ENCODE peak calls at places on chromosomes 7 and 10, in four cellular contexts. One of them, this sample, is unnamed.

GRCh38 chr7:85829817-85830432 is 643.1 kb upstream of the SEMA3D start:
- DNase-seq in WTC11: no peak
- DNase-seq in activated T-cell treated with anti-CD3 and anti-CD28 coated beads, Interleukin-2, amount 50 U/mL, for 72 hours: no peak
- DNase-seq in T-helper 2 cell: no peak
- DNase-seq in this sample: no peak

GRCh38 chr10:124898493-124898892 is 43.4 kb upstream of the ZRANB1 start:
- DNase-seq in WTC11: peak; percentile 25
- DNase-seq in activated T-cell treated with anti-CD3 and anti-CD28 coated beads, Interleukin-2, amount 50 U/mL, for 72 hours: no peak
- DNase-seq in T-helper 2 cell: no peak
- DNase-seq in this sample: no peak

GRCh38 chr7:34061175-34061574 is 155.8 kb downstream of the BMPER start:
- DNase-seq in WTC11: no peak
- DNase-seq in activated T-cell treated with anti-CD3 and anti-CD28 coated beads, Interleukin-2, amount 50 U/mL, for 72 hours: no peak
- DNase-seq in T-helper 2 cell: no peak
- DNase-seq in this sample: no peak

GRCh38 chr10:71466330-71466729 is 69.6 kb downstream of the CDH23 start:
- DNase-seq in WTC11: no peak
- DNase-seq in activated T-cell treated with anti-CD3 and anti-CD28 coated beads, Interleukin-2, amount 50 U/mL, for 72 hours: no peak
- DNase-seq in T-helper 2 cell: no peak
- DNase-seq in this sample: no peak

GRCh38 chr7:158760936-158761335 is 56.3 kb upstream of the NCAPG2 start:
- DNase-seq in WTC11: no peak
- DNase-seq in activated T-cell treated with anti-CD3 and anti-CD28 coated beads, Interleukin-2, amount 50 U/mL, for 72 hours: peak; percentile 13
- DNase-seq in T-helper 2 cell: no peak
- DNase-seq in this sample: no peak

GRCh38 chr7:31688347-31688746 is 1.3 kb downstream of the PPP1R17 start:
- DNase-seq in WTC11: no peak
- DNase-seq in activated T-cell treated with anti-CD3 and anti-CD28 coated beads, Interleukin-2, amount 50 U/mL, for 72 hours: no peak
- DNase-seq in T-helper 2 cell: no peak
- DNase-seq in this sample: no peak

GRCh38 chr7:6545398-6546126 is 5.7 kb downstream of the GRID2IP start:
- DNase-seq in WTC11: no peak
- DNase-seq in activated T-cell treated with anti-CD3 and anti-CD28 coated beads, Interleukin-2, amount 50 U/mL, for 72 hours: no peak
- DNase-seq in T-helper 2 cell: no peak
- DNase-seq in this sample: no peak

GRCh38 chr10:33441561-33441960 is 107.1 kb upstream of the NRP1 start:
- DNase-seq in WTC11: no peak
- DNase-seq in activated T-cell treated with anti-CD3 and anti-CD28 coated beads, Interleukin-2, amount 50 U/mL, for 72 hours: no peak
- DNase-seq in T-helper 2 cell: no peak
- DNase-seq in this sample: no peak

GRCh38 chr7:151406886-151407583 is 2.8 kb downstream of the WDR86 start:
- DNase-seq in WTC11: no peak
- DNase-seq in activated T-cell treated with anti-CD3 and anti-CD28 coated beads, Interleukin-2, amount 50 U/mL, for 72 hours: no peak
- DNase-seq in T-helper 2 cell: no peak
- DNase-seq in this sample: no peak

GRCh38 chr10:98577578-98577977 is 130.8 kb upstream of the HPS1 start:
- DNase-seq in WTC11: no peak
- DNase-seq in activated T-cell treated with anti-CD3 and anti-CD28 coated beads, Interleukin-2, amount 50 U/mL, for 72 hours: no peak
- DNase-seq in T-helper 2 cell: no peak
- DNase-seq in this sample: no peak

GRCh38 chr10:21526184-21526951 is 886 bp upstream of the SKIDA1 start:
- DNase-seq in WTC11: peak; percentile 68
- DNase-seq in activated T-cell treated with anti-CD3 and anti-CD28 coated beads, Interleukin-2, amount 50 U/mL, for 72 hours: peak; percentile 61
- DNase-seq in T-helper 2 cell: peak; percentile 65
- DNase-seq in this sample: peak; percentile 84

GRCh38 chr7:81600608-81601007 is 169.2 kb downstream of the HGF start:
- DNase-seq in WTC11: no peak
- DNase-seq in activated T-cell treated with anti-CD3 and anti-CD28 coated beads, Interleukin-2, amount 50 U/mL, for 72 hours: no peak
- DNase-seq in T-helper 2 cell: no peak
- DNase-seq in this sample: no peak

GRCh38 chr7:155291729-155292128 is 5.9 kb upstream of the INSIG1 start:
- DNase-seq in WTC11: no peak
- DNase-seq in activated T-cell treated with anti-CD3 and anti-CD28 coated beads, Interleukin-2, amount 50 U/mL, for 72 hours: no peak
- DNase-seq in T-helper 2 cell: no peak
- DNase-seq in this sample: no peak

GRCh38 chr7:138866353-138866752 is 68.4 kb upstream of the ATP6V0A4 start:
- DNase-seq in WTC11: no peak
- DNase-seq in activated T-cell treated with anti-CD3 and anti-CD28 coated beads, Interleukin-2, amount 50 U/mL, for 72 hours: no peak
- DNase-seq in T-helper 2 cell: no peak
- DNase-seq in this sample: no peak

GRCh38 chr7:105454921-105455320 is 66.2 kb upstream of the SRPK2 start:
- DNase-seq in WTC11: no peak
- DNase-seq in activated T-cell treated with anti-CD3 and anti-CD28 coated beads, Interleukin-2, amount 50 U/mL, for 72 hours: no peak
- DNase-seq in T-helper 2 cell: no peak
- DNase-seq in this sample: no peak

GRCh38 chr10:106615081-106615480 is 549.4 kb downstream of the SORCS1 start:
- DNase-seq in WTC11: no peak
- DNase-seq in activated T-cell treated with anti-CD3 and anti-CD28 coated beads, Interleukin-2, amount 50 U/mL, for 72 hours: no peak
- DNase-seq in T-helper 2 cell: no peak
- DNase-seq in this sample: no peak

GRCh38 chr7:131608112-131608498 is 51.7 kb upstream of the PODXL start:
- DNase-seq in WTC11: no peak
- DNase-seq in activated T-cell treated with anti-CD3 and anti-CD28 coated beads, Interleukin-2, amount 50 U/mL, for 72 hours: no peak
- DNase-seq in T-helper 2 cell: no peak
- DNase-seq in this sample: no peak

GRCh38 chr7:4830176-4830575 is 31.7 kb downstream of the PAPOLB start:
- DNase-seq in WTC11: peak; percentile 88
- DNase-seq in activated T-cell treated with anti-CD3 and anti-CD28 coated beads, Interleukin-2, amount 50 U/mL, for 72 hours: peak; percentile 75
- DNase-seq in T-helper 2 cell: no peak
- DNase-seq in this sample: peak; percentile 45

GRCh38 chr10:51986531-51986930 is 287.1 kb upstream of the CSTF2T start:
- DNase-seq in WTC11: no peak
- DNase-seq in activated T-cell treated with anti-CD3 and anti-CD28 coated beads, Interleukin-2, amount 50 U/mL, for 72 hours: no peak
- DNase-seq in T-helper 2 cell: no peak
- DNase-seq in this sample: no peak

GRCh38 chr7:87702326-87702725 is 74.1 kb downstream of the RUNDC3B start:
- DNase-seq in WTC11: no peak
- DNase-seq in activated T-cell treated with anti-CD3 and anti-CD28 coated beads, Interleukin-2, amount 50 U/mL, for 72 hours: no peak
- DNase-seq in T-helper 2 cell: no peak
- DNase-seq in this sample: no peak

GRCh38 chr7:90736316-90736715 is 140.2 kb downstream of the CDK14 start:
- DNase-seq in WTC11: no peak
- DNase-seq in activated T-cell treated with anti-CD3 and anti-CD28 coated beads, Interleukin-2, amount 50 U/mL, for 72 hours: no peak
- DNase-seq in T-helper 2 cell: no peak
- DNase-seq in this sample: no peak

GRCh38 chr10:69573056-69573806 is at the start of gene NEUROG3:
- DNase-seq in WTC11: peak; percentile 56
- DNase-seq in activated T-cell treated with anti-CD3 and anti-CD28 coated beads, Interleukin-2, amount 50 U/mL, for 72 hours: peak; percentile 24
- DNase-seq in T-helper 2 cell: no peak
- DNase-seq in this sample: no peak

GRCh38 chr7:25945181-25945580 is 206.8 kb upstream of the NFE2L3 start:
- DNase-seq in WTC11: no peak
- DNase-seq in activated T-cell treated with anti-CD3 and anti-CD28 coated beads, Interleukin-2, amount 50 U/mL, for 72 hours: no peak
- DNase-seq in T-helper 2 cell: no peak
- DNase-seq in this sample: no peak

GRCh38 chr7:1134951-1135350 is 25.0 kb downstream of the ZFAND2A start:
- DNase-seq in WTC11: no peak
- DNase-seq in activated T-cell treated with anti-CD3 and anti-CD28 coated beads, Interleukin-2, amount 50 U/mL, for 72 hours: no peak
- DNase-seq in T-helper 2 cell: no peak
- DNase-seq in this sample: no peak

GRCh38 chr7:132577206-132578049 is 1.2 kb upstream of the PLXNA4 start:
- DNase-seq in WTC11: peak; percentile 80
- DNase-seq in activated T-cell treated with anti-CD3 and anti-CD28 coated beads, Interleukin-2, amount 50 U/mL, for 72 hours: peak; percentile 24
- DNase-seq in T-helper 2 cell: no peak
- DNase-seq in this sample: peak; percentile 76

GRCh38 chr7:98202367-98203195 is 8.7 kb upstream of the BHLHA15 start:
- DNase-seq in WTC11: no peak
- DNase-seq in activated T-cell treated with anti-CD3 and anti-CD28 coated beads, Interleukin-2, amount 50 U/mL, for 72 hours: peak; percentile 83
- DNase-seq in T-helper 2 cell: peak; percentile 59
- DNase-seq in this sample: no peak

GRCh38 chr10:110077436-110078120 is 69.8 kb downstream of the ADD3 start:
- DNase-seq in WTC11: no peak
- DNase-seq in activated T-cell treated with anti-CD3 and anti-CD28 coated beads, Interleukin-2, amount 50 U/mL, for 72 hours: no peak
- DNase-seq in T-helper 2 cell: no peak
- DNase-seq in this sample: peak; percentile 39

GRCh38 chr10:132373241-132373955 is 23.6 kb upstream of the PWWP2B start:
- DNase-seq in WTC11: no peak
- DNase-seq in activated T-cell treated with anti-CD3 and anti-CD28 coated beads, Interleukin-2, amount 50 U/mL, for 72 hours: no peak
- DNase-seq in T-helper 2 cell: no peak
- DNase-seq in this sample: no peak

GRCh38 chr7:3106353-3106752 is 62.7 kb upstream of the CARD11 start:
- DNase-seq in WTC11: no peak
- DNase-seq in activated T-cell treated with anti-CD3 and anti-CD28 coated beads, Interleukin-2, amount 50 U/mL, for 72 hours: peak; percentile 80
- DNase-seq in T-helper 2 cell: no peak
- DNase-seq in this sample: no peak

GRCh38 chr7:14834888-14835287 is 67.7 kb downstream of the DGKB start:
- DNase-seq in WTC11: no peak
- DNase-seq in activated T-cell treated with anti-CD3 and anti-CD28 coated beads, Interleukin-2, amount 50 U/mL, for 72 hours: no peak
- DNase-seq in T-helper 2 cell: no peak
- DNase-seq in this sample: no peak

GRCh38 chr10:123019941-123020703 is 11.3 kb downstream of the ACADSB start:
- DNase-seq in WTC11: no peak
- DNase-seq in activated T-cell treated with anti-CD3 and anti-CD28 coated beads, Interleukin-2, amount 50 U/mL, for 72 hours: no peak
- DNase-seq in T-helper 2 cell: no peak
- DNase-seq in this sample: no peak

GRCh38 chr7:5283421-5284303 is 919 bp downstream of the SLC29A4 start:
- DNase-seq in WTC11: peak; percentile 29
- DNase-seq in activated T-cell treated with anti-CD3 and anti-CD28 coated beads, Interleukin-2, amount 50 U/mL, for 72 hours: no peak
- DNase-seq in T-helper 2 cell: no peak
- DNase-seq in this sample: no peak

GRCh38 chr7:7424151-7424873 is 111.4 kb downstream of the COL28A1 start:
- DNase-seq in WTC11: peak; percentile 60
- DNase-seq in activated T-cell treated with anti-CD3 and anti-CD28 coated beads, Interleukin-2, amount 50 U/mL, for 72 hours: peak; percentile 51
- DNase-seq in T-helper 2 cell: no peak
- DNase-seq in this sample: peak; percentile 65

GRCh38 chr10:96338279-96338925 is 20.4 kb downstream of the OPALIN start:
- DNase-seq in WTC11: no peak
- DNase-seq in activated T-cell treated with anti-CD3 and anti-CD28 coated beads, Interleukin-2, amount 50 U/mL, for 72 hours: no peak
- DNase-seq in T-helper 2 cell: no peak
- DNase-seq in this sample: peak; percentile 25

GRCh38 chr10:46311501-46311951 is 24.7 kb downstream of the ANTXRL start:
- DNase-seq in WTC11: no peak
- DNase-seq in activated T-cell treated with anti-CD3 and anti-CD28 coated beads, Interleukin-2, amount 50 U/mL, for 72 hours: no peak
- DNase-seq in T-helper 2 cell: no peak
- DNase-seq in this sample: no peak

GRCh38 chr7:10708447-10708846 is 265.2 kb upstream of the PHF14 start:
- DNase-seq in WTC11: peak; percentile 38
- DNase-seq in activated T-cell treated with anti-CD3 and anti-CD28 coated beads, Interleukin-2, amount 50 U/mL, for 72 hours: no peak
- DNase-seq in T-helper 2 cell: no peak
- DNase-seq in this sample: no peak

GRCh38 chr7:138465046-138465445 is 5.0 kb downstream of the TRIM24 start:
- DNase-seq in WTC11: no peak
- DNase-seq in activated T-cell treated with anti-CD3 and anti-CD28 coated beads, Interleukin-2, amount 50 U/mL, for 72 hours: no peak
- DNase-seq in T-helper 2 cell: no peak
- DNase-seq in this sample: no peak

GRCh38 chr7:152571031-152571430 is 104.9 kb downstream of the XRCC2 start:
- DNase-seq in WTC11: no peak
- DNase-seq in activated T-cell treated with anti-CD3 and anti-CD28 coated beads, Interleukin-2, amount 50 U/mL, for 72 hours: no peak
- DNase-seq in T-helper 2 cell: no peak
- DNase-seq in this sample: no peak

GRCh38 chr10:94314913-94315545 is 47.7 kb downstream of the NOC3L start:
- DNase-seq in WTC11: no peak
- DNase-seq in activated T-cell treated with anti-CD3 and anti-CD28 coated beads, Interleukin-2, amount 50 U/mL, for 72 hours: no peak
- DNase-seq in T-helper 2 cell: no peak
- DNase-seq in this sample: no peak

This sample was measured in hypothalamus.